ENCODE peak calls at places on chromosomes 7 and 10, in seven cellular contexts. N is spleen, I is tibial artery, D is aorta, H is adrenal gland, R is adipocyte, M is mucosa of descending colon. O is an unnamed sample. For H3K4me1, the result is how much of the 10 kb centered on the place peaks cover.

GRCh38 chr7:5284304-5285281 is 1.9 kb downstream of the SLC29A4 start:
- DNase-seq in N (no peak), I (no peak), D (no peak), H (peak), R (peak), M (no peak), O (no peak)

GRCh38 chr10:104638861-104639594 is 2.1 kb upstream of the SORCS3 start:
- DNase-seq in N (peak), I (no peak), D (no peak), H (no peak), R (no peak), M (peak), O (no peak)

GRCh38 chr7:129089521-129090212 is 34.8 kb upstream of the TNPO3 start:
- DNase-seq in N (no peak), I (no peak), D (no peak), H (no peak), R (no peak), M (no peak), O (no peak)

GRCh38 chr10:95262763-95263518 is 27.9 kb downstream of the PDLIM1 start:
- DNase-seq in N (no peak), I (no peak), D (no peak), H (no peak), R (no peak), M (no peak), O (peak)

GRCh38 chr10:102384053-102384452 is 11.5 kb upstream of the NFKB2 start:
- DNase-seq in N (peak), I (no peak), D (no peak), H (no peak), R (no peak), M (no peak), O (no peak)

GRCh38 chr7:114302858-114303257 is 111.8 kb upstream of the FOXP2 start:
- DNase-seq in N (no peak), I (no peak), D (no peak), H (no peak), R (no peak), M (no peak), O (no peak)

GRCh38 chr10:127407551-127407950 is 141.6 kb upstream of the NPS start:
- DNase-seq in N (peak), I (no peak), D (no peak), H (no peak), R (no peak), M (no peak), O (no peak)

GRCh38 chr7:142110098-142110497 is 1.4 kb upstream of the MGAM2 start:
- DNase-seq in N (no peak), I (no peak), D (no peak), H (no peak), R (no peak), M (no peak), O (no peak)

GRCh38 chr10:132506711-132507466 is 30.7 kb upstream of the INPP5A start:
- DNase-seq in N (peak), I (peak), D (no peak), H (peak), R (peak), M (peak), O (peak)

GRCh38 chr7:22787936-22788335 is 34.7 kb downstream of the TOMM7 start:
- DNase-seq in N (no peak), I (no peak), D (no peak), H (no peak), R (no peak), M (no peak), O (no peak)

GRCh38 chr7:51126813-51127617 is 189.6 kb downstream of the COBL start:
- DNase-seq in N (no peak), I (no peak), D (no peak), H (no peak), R (no peak), M (no peak), O (peak)

GRCh38 chr10:120505866-120506265 is 48.8 kb downstream of the PLPP4 start:
- DNase-seq in N (no peak), I (no peak), D (no peak), H (no peak), R (no peak), M (no peak), O (no peak)

GRCh38 chr7:37270109-37270508 is 178.6 kb downstream of the ELMO1 start:
- DNase-seq in N (no peak), I (no peak), D (no peak), H (no peak), R (no peak), M (no peak), O (no peak)

GRCh38 chr10:132252412-132252811 is 55.3 kb downstream of the STK32C start:
- DNase-seq in N (no peak), I (no peak), D (no peak), H (no peak), R (no peak), M (no peak), O (no peak)

GRCh38 chr7:115747174-115747573 is 283.4 kb downstream of the TFEC start:
- DNase-seq in N (no peak), I (no peak), D (no peak), H (no peak), R (peak), M (no peak), O (no peak)

GRCh38 chr7:95658676-95659075 is 62.4 kb upstream of the PDK4 start:
- DNase-seq in N (no peak), I (no peak), D (no peak), H (no peak), R (no peak), M (peak), O (no peak)

GRCh38 chr10:129622736-129623135 is 155.7 kb downstream of the MGMT start:
- DNase-seq in N (no peak), I (no peak), D (no peak), H (no peak), R (peak), M (no peak), O (no peak)

GRCh38 chr10:126013489-126014281 is 117.3 kb downstream of the FANK1 start:
- DNase-seq in N (no peak), I (no peak), D (no peak), H (no peak), R (peak), M (no peak), O (no peak)

GRCh38 chr7:98300595-98301372 is 19.3 kb downstream of the BRI3 start:
- DNase-seq in N (no peak), I (no peak), D (no peak), H (no peak), R (no peak), M (no peak), O (no peak)

GRCh38 chr7:47277321-47277781 is 304.6 kb downstream of the TNS3 start:
- DNase-seq in N (no peak), I (no peak), D (no peak), H (no peak), R (no peak), M (no peak), O (peak)

GRCh38 chr10:124578231-124579002 is 116.8 kb downstream of the LHPP start:
- DNase-seq in N (peak), I (no peak), D (peak), H (peak), R (no peak), M (no peak), O (no peak)

DNA sequence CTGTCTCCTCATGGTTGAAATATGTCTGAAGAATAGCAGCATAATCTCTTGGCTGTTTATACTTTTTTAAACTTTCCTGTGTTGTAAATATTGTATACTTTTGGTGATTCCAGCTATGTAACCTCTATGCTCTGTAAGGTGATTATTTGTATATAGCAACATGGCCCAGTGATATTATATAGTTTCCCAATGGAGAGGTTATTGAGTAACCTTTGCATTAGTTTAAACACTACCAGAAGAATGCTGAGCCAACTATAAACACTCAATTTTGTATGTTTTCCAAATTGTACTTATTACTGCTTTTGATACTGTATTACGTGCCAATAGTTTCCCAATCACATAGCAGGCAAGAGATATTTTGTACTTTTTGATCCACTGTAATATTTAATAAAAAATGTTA is 172.1 kb downstream of the RTKN2 start:
- DNase-seq in N (no peak), I (no peak), D (no peak), H (no peak), R (peak), M (no peak), O (no peak)
- H3K4me1 ChIP-seq in N (under half), I (half or more), D (under half), H (under half), R (under half), M (under half), O (under half)

GRCh38 chr10:14600065-14600464 is 174.6 kb downstream of the FAM107B start:
- DNase-seq in N (no peak), I (no peak), D (no peak), H (no peak), R (no peak), M (no peak), O (no peak)
- H3K4me1 ChIP-seq in N (under half), I (under half), D (under half), H (under half), R (under half), M (under half), O (under half)

GRCh38 chr7:149869291-149869650 is 4.5 kb upstream of the ATP6V0E2 start:
- DNase-seq in N (no peak), I (no peak), D (no peak), H (no peak), R (no peak), M (no peak), O (peak)
- H3K4me1 ChIP-seq in N (under half), I (under half), D (under half), H (under half), R (under half), M (under half), O (under half)

GRCh38 chr7:20786421-20786778 is 286 bp downstream of the SP8 start:
- DNase-seq in N (no peak), I (no peak), D (no peak), H (no peak), R (no peak), M (no peak), O (no peak)
- H3K4me1 ChIP-seq in N (under half), I (under half), D (under half), H (under half), R (under half), M (under half), O (under half)

GRCh38 chr10:28593811-28594210 is 60.9 kb downstream of the WAC start:
- DNase-seq in N (no peak), I (no peak), D (no peak), H (no peak), R (no peak), M (no peak), O (no peak)

GRCh38 chr10:28600056-28600455 is 67.1 kb downstream of the WAC start:
- DNase-seq in N (no peak), I (no peak), D (no peak), H (no peak), R (no peak), M (no peak), O (no peak)

GRCh38 chr10:28594401-28594800 is 61.5 kb downstream of the WAC start:
- DNase-seq in N (no peak), I (no peak), D (no peak), H (no peak), R (no peak), M (no peak), O (no peak)

GRCh38 chr10:28592953-28593352 is 60.0 kb downstream of the WAC start:
- DNase-seq in N (no peak), I (no peak), D (no peak), H (no peak), R (peak), M (no peak), O (no peak)

GRCh38 chr10:28595618-28596017 is 62.7 kb downstream of the WAC start:
- DNase-seq in N (no peak), I (no peak), D (no peak), H (no peak), R (peak), M (no peak), O (no peak)
- H3K4me1 ChIP-seq in N (under half), I (under half), D (under half), H (under half), R (under half), M (under half), O (under half)

GRCh38 chr7:158816271-158816670 is 13.0 kb downstream of the ESYT2 start:
- DNase-seq in N (no peak), I (no peak), D (no peak), H (no peak), R (peak), M (no peak), O (no peak)
- H3K4me1 ChIP-seq in N (under half), I (half or more), D (under half), H (under half), R (half or more), M (half or more), O (under half)

O was measured in right atrium auricular region.